ENCODE peak calls at places on chromosomes 12 and 14, in seven cellular contexts. One of them, this sample, is unnamed.
A peak's percentile ranks its signal among the peaks of the same experiment; 100 is the strongest.

GRCh38 chr12:104410786-104411185 is 46.0 kb upstream of the CHST11 start:
- DNase-seq in GM04504: peak; percentile 6
- DNase-seq in globus pallidus: no peak
- DNase-seq in lung: no peak
- DNase-seq in NCI-H774: no peak
- DNase-seq in GM12892: no peak
- DNase-seq in nephron progenitor cell: no peak
- DNase-seq in this sample: no peak

GRCh38 chr12:18752280-18752920 is 14.5 kb downstream of the CAPZA3 start:
- DNase-seq in NCI-H774: no peak
- DNase-seq in GM12892: no peak
- DNase-seq in nephron progenitor cell: no peak
- DNase-seq in lung: no peak
- DNase-seq in globus pallidus: no peak
- DNase-seq in GM04504: peak; percentile 91
- DNase-seq in this sample: no peak

GRCh38 chr14:52417139-52417538 is 103.0 kb downstream of the PTGER2 start:
- DNase-seq in nephron progenitor cell: no peak
- DNase-seq in NCI-H774: no peak
- DNase-seq in GM04504: no peak
- DNase-seq in GM12892: no peak
- DNase-seq in lung: no peak
- DNase-seq in globus pallidus: no peak
- DNase-seq in this sample: no peak

GRCh38 chr14:104382361-104383087 is 197.0 kb upstream of the C14orf180 start:
- DNase-seq in nephron progenitor cell: no peak
- DNase-seq in lung: no peak
- DNase-seq in globus pallidus: no peak
- DNase-seq in NCI-H774: no peak
- DNase-seq in GM12892: no peak
- DNase-seq in GM04504: no peak
- DNase-seq in this sample: no peak

GRCh38 chr14:60327447-60328331 is 78.7 kb downstream of the PPM1A start:
- DNase-seq in nephron progenitor cell: peak; percentile 41
- DNase-seq in lung: no peak
- DNase-seq in NCI-H774: no peak
- DNase-seq in GM04504: no peak
- DNase-seq in globus pallidus: no peak
- DNase-seq in GM12892: peak; percentile 54
- DNase-seq in this sample: peak; percentile 49

GRCh38 chr14:96352708-96353107 is 10.4 kb downstream of the ATG2B start:
- DNase-seq in lung: no peak
- DNase-seq in NCI-H774: no peak
- DNase-seq in nephron progenitor cell: no peak
- DNase-seq in GM04504: no peak
- DNase-seq in GM12892: no peak
- DNase-seq in globus pallidus: no peak
- DNase-seq in this sample: no peak

GRCh38 chr12:7093486-7093885 is 1.2 kb upstream of the C1R start:
- DNase-seq in lung: no peak
- DNase-seq in GM04504: no peak
- DNase-seq in nephron progenitor cell: no peak
- DNase-seq in GM12892: no peak
- DNase-seq in NCI-H774: no peak
- DNase-seq in globus pallidus: no peak
- DNase-seq in this sample: no peak

GRCh38 chr12:19338405-19338804 is 100.9 kb upstream of the AEBP2 start:
- DNase-seq in globus pallidus: no peak
- DNase-seq in NCI-H774: no peak
- DNase-seq in lung: no peak
- DNase-seq in nephron progenitor cell: no peak
- DNase-seq in GM04504: no peak
- DNase-seq in GM12892: no peak
- DNase-seq in this sample: no peak

GRCh38 chr12:117124421-117125274 is 25.4 kb upstream of the TESC start:
- DNase-seq in GM04504: no peak
- DNase-seq in nephron progenitor cell: no peak
- DNase-seq in NCI-H774: no peak
- DNase-seq in GM12892: no peak
- DNase-seq in lung: no peak
- DNase-seq in globus pallidus: no peak
- DNase-seq in this sample: no peak

GRCh38 chr12:6708968-6709394 is 8.4 kb upstream of the PIANP start:
- DNase-seq in globus pallidus: no peak
- DNase-seq in nephron progenitor cell: no peak
- DNase-seq in GM04504: no peak
- DNase-seq in lung: no peak
- DNase-seq in NCI-H774: no peak
- DNase-seq in GM12892: no peak
- DNase-seq in this sample: no peak

GRCh38 chr12:66092559-66093269 is 37.8 kb downstream of the LLPH start:
- DNase-seq in globus pallidus: no peak
- DNase-seq in nephron progenitor cell: no peak
- DNase-seq in GM12892: no peak
- DNase-seq in NCI-H774: no peak
- DNase-seq in GM04504: no peak
- DNase-seq in lung: no peak
- DNase-seq in this sample: no peak

GRCh38 chr14:59133202-59133601 is 55.3 kb upstream of the DAAM1 start:
- DNase-seq in nephron progenitor cell: no peak
- DNase-seq in GM04504: no peak
- DNase-seq in NCI-H774: no peak
- DNase-seq in lung: no peak
- DNase-seq in GM12892: no peak
- DNase-seq in globus pallidus: no peak
- DNase-seq in this sample: no peak

GRCh38 chr12:103840399-103840880 is 594 bp downstream of the NT5DC3 start:
- DNase-seq in globus pallidus: no peak
- DNase-seq in GM04504: no peak
- DNase-seq in lung: no peak
- DNase-seq in nephron progenitor cell: no peak
- DNase-seq in GM12892: peak; percentile 29
- DNase-seq in NCI-H774: no peak
- DNase-seq in this sample: peak; percentile 10

GRCh38 chr12:101612162-101612916 is 17.6 kb downstream of the MYBPC1 start:
- DNase-seq in lung: no peak
- DNase-seq in NCI-H774: no peak
- DNase-seq in GM12892: no peak
- DNase-seq in nephron progenitor cell: no peak
- DNase-seq in GM04504: no peak
- DNase-seq in globus pallidus: no peak
- DNase-seq in this sample: no peak

GRCh38 chr14:43285575-43285974 is 1221.5 kb downstream of the FSCB start:
- DNase-seq in globus pallidus: no peak
- DNase-seq in NCI-H774: no peak
- DNase-seq in GM04504: no peak
- DNase-seq in nephron progenitor cell: no peak
- DNase-seq in lung: no peak
- DNase-seq in GM12892: no peak
- DNase-seq in this sample: no peak

GRCh38 chr14:51884086-51884927 is 23.9 kb downstream of the GNG2 start:
- DNase-seq in nephron progenitor cell: no peak
- DNase-seq in GM04504: peak; percentile 75
- DNase-seq in globus pallidus: no peak
- DNase-seq in GM12892: no peak
- DNase-seq in lung: no peak
- DNase-seq in NCI-H774: no peak
- DNase-seq in this sample: no peak

This sample was measured in T-helper 2 cell.